ENCODE peak calls at places on chromosome 17, in eight cellular contexts. O is sigmoid colon, I is left ventricle myocardium inferior, H is fibroblast of lung, S is progenitor cell of endocrine pancreas, V is A549, U is adrenal gland, L is cardiac muscle cell. W is an unnamed sample.

GRCh38 chr17:81346908-81347349 is 48.3 kb upstream of the BAHCC1 start:
- DNase-seq in V (no peak), L (no peak), U (no peak), S (no peak), I (no peak), O (no peak), H (no peak), W (no peak)

GRCh38 chr17:53655591-53655990 is 167.1 kb upstream of the KIF2B start:
- DNase-seq in O (no peak), S (no peak), H (peak), V (no peak), U (no peak), I (no peak), L (no peak), W (no peak)

GRCh38 chr17:6683730-6684459 is 29.3 kb downstream of the SLC13A5 start:
- DNase-seq in V (no peak), U (no peak), H (no peak), O (no peak), S (no peak), I (no peak), L (no peak), W (no peak)

GRCh38 chr17:81667754-81668153 is 1.2 kb downstream of the CCDC137 start:
- DNase-seq in S (no peak), H (no peak), I (no peak), O (no peak), U (no peak), L (no peak), V (no peak), W (peak)

GRCh38 chr17:12627177-12627629 is 38.5 kb upstream of the MYOCD start:
- DNase-seq in V (peak), O (peak), I (no peak), S (no peak), L (no peak), H (peak), U (peak), W (peak)

GRCh38 chr17:20203761-20204263 is 194.7 kb downstream of the SPECC1 start:
- DNase-seq in O (no peak), V (no peak), I (no peak), S (no peak), L (no peak), U (no peak), H (no peak), W (no peak)

GRCh38 chr17:79026345-79027273 is 2.6 kb downstream of the C1QTNF1 start:
- DNase-seq in H (peak), V (peak), O (peak), I (peak), S (no peak), U (peak), L (no peak), W (no peak)

GRCh38 chr17:81519284-81520020 is 6.9 kb upstream of the ACTG1 start:
- DNase-seq in H (no peak), S (peak), O (no peak), V (peak), L (peak), I (no peak), U (peak), W (peak)

GRCh38 chr17:48539177-48539576 is 5.7 kb downstream of the HOXB2 start:
- DNase-seq in O (no peak), V (no peak), I (no peak), H (peak), L (no peak), S (no peak), U (no peak), W (no peak)

GRCh38 chr17:45098869-45099616 is 33.3 kb downstream of the PLCD3 start:
- DNase-seq in V (peak), H (peak), U (peak), S (peak), O (peak), L (peak), I (peak), W (peak)

GRCh38 chr17:2282297-2282873 is 21.2 kb downstream of the SMG6 start:
- DNase-seq in S (no peak), I (no peak), O (no peak), L (peak), H (peak), V (peak), U (no peak), W (peak)

GRCh38 chr17:75994802-75995350 is 5.8 kb upstream of the CDK3 start:
- DNase-seq in V (no peak), U (no peak), L (no peak), H (no peak), O (no peak), I (no peak), S (no peak), W (no peak)

GRCh38 chr17:45123930-45124796 is 8.2 kb downstream of the PLCD3 start:
- DNase-seq in V (peak), H (peak), I (no peak), S (no peak), U (peak), O (peak), L (no peak), W (peak)

GRCh38 chr17:76331083-76331482 is 22.6 kb downstream of the PRPSAP1 start:
- DNase-seq in L (no peak), U (no peak), I (no peak), O (no peak), S (no peak), H (no peak), V (no peak), W (no peak)

GRCh38 chr17:61574542-61575351 is 16.3 kb downstream of the NACA2 start:
- DNase-seq in S (no peak), O (no peak), V (peak), U (no peak), I (no peak), L (peak), H (peak), W (no peak)
- TF ChIP-seq CTCF in S (peak), O (no peak), V (peak), U (no peak), I (peak), L (peak), H (peak), W (peak)

DNA sequence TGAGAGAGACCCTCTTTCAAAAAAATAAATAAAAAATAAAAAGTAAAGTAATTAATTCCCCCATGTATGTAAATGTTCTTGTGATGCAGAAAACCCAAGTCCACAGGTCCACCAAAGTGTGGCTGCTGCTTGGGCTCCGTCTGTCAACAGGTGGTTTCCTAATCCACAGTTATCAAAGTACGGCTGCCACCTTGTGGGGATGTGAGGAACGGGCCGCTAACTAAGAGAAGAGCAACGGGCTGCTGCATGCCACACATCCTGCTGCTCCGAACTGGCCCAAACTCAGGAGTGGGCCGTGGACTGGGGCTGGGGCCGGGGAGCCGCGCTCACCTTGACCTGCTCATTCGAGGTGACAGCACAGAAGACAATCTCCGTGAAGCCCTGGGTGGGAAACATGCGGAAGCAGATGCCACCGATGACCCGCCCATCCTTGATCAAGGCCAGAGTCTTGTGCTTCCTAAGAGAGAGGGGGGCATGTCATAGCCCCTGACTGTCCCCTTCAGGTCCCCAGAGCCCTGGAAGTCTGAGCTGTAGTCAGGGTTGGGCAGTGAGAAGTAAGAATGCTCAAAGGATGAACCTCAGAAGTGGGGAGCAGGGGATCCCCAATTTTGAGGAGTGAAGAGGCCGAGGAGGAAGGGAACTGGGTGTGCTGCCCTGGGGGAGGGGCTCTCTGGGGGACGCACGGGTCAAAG is 4.3 kb downstream of the KAT2A start:
- DNase-seq in V (peak), I (peak), H (peak), U (peak), L (peak), O (peak), S (peak), W (peak)
- TF ChIP-seq CTCF in V (peak), I (peak), H (peak), U (peak), L (peak), O (peak), S (peak), W (peak)

GRCh38 chr17:42303694-42304093 is 15.4 kb downstream of the STAT5A start:
- DNase-seq in H (no peak), S (no peak), I (no peak), O (no peak), V (no peak), L (no peak), U (no peak), W (no peak)

GRCh38 chr17:42306385-42306667 is 18.0 kb downstream of the STAT5A start:
- DNase-seq in I (no peak), L (no peak), O (no peak), S (no peak), H (no peak), V (no peak), U (no peak), W (no peak)

GRCh38 chr17:42304187-42305030 is 16.1 kb downstream of the STAT5A start:
- DNase-seq in S (no peak), V (no peak), H (no peak), O (no peak), I (no peak), U (no peak), L (no peak), W (no peak)

GRCh38 chr17:42307362-42307927 is 19.1 kb downstream of the STAT5A start:
- DNase-seq in V (no peak), L (no peak), U (no peak), H (no peak), O (no peak), I (no peak), S (no peak), W (no peak)

GRCh38 chr17:42305543-42306384 is 17.5 kb downstream of the STAT5A start:
- DNase-seq in L (no peak), V (no peak), S (no peak), U (peak), O (no peak), H (no peak), I (no peak), W (no peak)
- TF ChIP-seq CTCF in L (no peak), V (no peak), S (no peak), U (no peak), O (no peak), H (no peak), I (no peak), W (no peak)

GRCh38 chr17:9575381-9576072 is at the start of gene STX8:
- DNase-seq in H (peak), O (peak), I (peak), V (peak), L (peak), U (peak), S (peak), W (peak)
- TF ChIP-seq CTCF in H (no peak), O (no peak), I (no peak), V (no peak), L (peak), U (no peak), S (no peak), W (no peak)

DNA sequence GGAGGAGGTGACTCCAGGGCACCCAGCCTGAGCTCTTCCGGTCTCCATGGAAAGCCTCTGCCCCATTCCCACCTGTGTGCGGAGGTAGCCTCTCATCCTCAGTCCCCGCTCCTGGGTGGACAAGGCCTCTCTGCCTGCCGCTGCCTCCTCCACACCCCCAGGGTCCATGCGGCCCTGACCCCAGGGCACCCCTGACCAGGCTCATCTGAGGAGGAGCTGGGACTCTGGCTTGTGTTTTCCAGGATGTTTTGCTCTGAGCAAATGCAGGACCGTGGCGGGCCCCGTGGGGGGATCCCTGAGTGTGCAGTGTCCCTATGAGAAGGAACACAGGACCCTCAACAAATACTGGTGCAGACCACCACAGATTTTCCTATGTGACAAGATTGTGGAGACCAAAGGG is 6.9 kb downstream of the CD300A start:
- DNase-seq in I (no peak), O (no peak), L (no peak), U (no peak), V (no peak), S (no peak), H (no peak), W (no peak)
- TF ChIP-seq CTCF in I (no peak), O (no peak), L (no peak), U (no peak), V (no peak), S (no peak), H (no peak), W (no peak)

GRCh38 chr17:72315514-72315913 is 194.7 kb downstream of the SOX9 start:
- DNase-seq in V (no peak), I (no peak), U (no peak), L (no peak), O (no peak), H (no peak), S (no peak), W (no peak)
- TF ChIP-seq CTCF in V (no peak), I (no peak), U (no peak), L (no peak), O (no peak), H (no peak), S (no peak), W (no peak)

W was measured in K562.